ENCODE peak calls at places on chromosomes 7 and 10, in nine cellular contexts. One of them, this sample, is unnamed.

GRCh38 chr7:78080241-78080640 is 281.7 kb downstream of the PHTF2 start:
- DNase-seq in heart left ventricle: no peak
- DNase-seq in H7: no peak
- DNase-seq in activated CD4-positive, alpha-beta T cell treated with anti-CD3 and anti-CD28 coated beads, Interleukin-2, amount 50 U/mL, for 1 hour: no peak
- DNase-seq in progenitor cell of endocrine pancreas: no peak
- DNase-seq in GM12865: no peak
- DNase-seq in germinal center: no peak
- DNase-seq in stimulated activated CD4-positive, alpha-beta T cell treated with anti-CD3 and anti-CD28 coated beads, Interleukin-15, amount 100 ng/mL, for 48 hours: no peak
- DNase-seq in A172: no peak
- DNase-seq in this sample: no peak

GRCh38 chr10:117145019-117145418 is 6.9 kb upstream of the VAX1 start:
- DNase-seq in heart left ventricle: no peak
- DNase-seq in activated CD4-positive, alpha-beta T cell treated with anti-CD3 and anti-CD28 coated beads, Interleukin-2, amount 50 U/mL, for 1 hour: no peak
- DNase-seq in A172: no peak
- DNase-seq in germinal center: no peak
- DNase-seq in stimulated activated CD4-positive, alpha-beta T cell treated with anti-CD3 and anti-CD28 coated beads, Interleukin-15, amount 100 ng/mL, for 48 hours: no peak
- DNase-seq in H7: no peak
- DNase-seq in progenitor cell of endocrine pancreas: no peak
- DNase-seq in GM12865: no peak
- DNase-seq in this sample: no peak

GRCh38 chr10:117553815-117554172 is 11.2 kb downstream of the EMX2 start:
- DNase-seq in heart left ventricle: no peak
- DNase-seq in progenitor cell of endocrine pancreas: no peak
- DNase-seq in A172: no peak
- DNase-seq in germinal center: no peak
- DNase-seq in GM12865: no peak
- DNase-seq in activated CD4-positive, alpha-beta T cell treated with anti-CD3 and anti-CD28 coated beads, Interleukin-2, amount 50 U/mL, for 1 hour: no peak
- DNase-seq in stimulated activated CD4-positive, alpha-beta T cell treated with anti-CD3 and anti-CD28 coated beads, Interleukin-15, amount 100 ng/mL, for 48 hours: no peak
- DNase-seq in H7: no peak
- DNase-seq in this sample: peak; percentile 19

GRCh38 chr10:27661511-27662286 is 83.9 kb downstream of the MKX start:
- DNase-seq in A172: peak; percentile 79
- DNase-seq in stimulated activated CD4-positive, alpha-beta T cell treated with anti-CD3 and anti-CD28 coated beads, Interleukin-15, amount 100 ng/mL, for 48 hours: no peak
- DNase-seq in progenitor cell of endocrine pancreas: no peak
- DNase-seq in germinal center: no peak
- DNase-seq in activated CD4-positive, alpha-beta T cell treated with anti-CD3 and anti-CD28 coated beads, Interleukin-2, amount 50 U/mL, for 1 hour: no peak
- DNase-seq in GM12865: no peak
- DNase-seq in H7: no peak
- DNase-seq in heart left ventricle: no peak
- DNase-seq in this sample: no peak

GRCh38 chr7:79114875-79115274 is 338.6 kb downstream of the MAGI2 start:
- DNase-seq in H7: no peak
- DNase-seq in germinal center: no peak
- DNase-seq in heart left ventricle: no peak
- DNase-seq in progenitor cell of endocrine pancreas: no peak
- DNase-seq in GM12865: no peak
- DNase-seq in A172: no peak
- DNase-seq in activated CD4-positive, alpha-beta T cell treated with anti-CD3 and anti-CD28 coated beads, Interleukin-2, amount 50 U/mL, for 1 hour: no peak
- DNase-seq in stimulated activated CD4-positive, alpha-beta T cell treated with anti-CD3 and anti-CD28 coated beads, Interleukin-15, amount 100 ng/mL, for 48 hours: no peak
- DNase-seq in this sample: no peak

GRCh38 chr10:5692476-5693358 is 8.1 kb downstream of the TASOR2 start:
- DNase-seq in A172: no peak
- DNase-seq in activated CD4-positive, alpha-beta T cell treated with anti-CD3 and anti-CD28 coated beads, Interleukin-2, amount 50 U/mL, for 1 hour: peak; percentile 68
- DNase-seq in H7: peak; percentile 81
- DNase-seq in stimulated activated CD4-positive, alpha-beta T cell treated with anti-CD3 and anti-CD28 coated beads, Interleukin-15, amount 100 ng/mL, for 48 hours: peak; percentile 63
- DNase-seq in GM12865: peak; percentile 83
- DNase-seq in germinal center: peak; percentile 68
- DNase-seq in heart left ventricle: peak; percentile 67
- DNase-seq in progenitor cell of endocrine pancreas: peak; percentile 45
- DNase-seq in this sample: peak; percentile 83

GRCh38 chr7:127652333-127653248 is 597 bp downstream of the SND1 start:
- DNase-seq in A172: no peak
- DNase-seq in stimulated activated CD4-positive, alpha-beta T cell treated with anti-CD3 and anti-CD28 coated beads, Interleukin-15, amount 100 ng/mL, for 48 hours: no peak
- DNase-seq in activated CD4-positive, alpha-beta T cell treated with anti-CD3 and anti-CD28 coated beads, Interleukin-2, amount 50 U/mL, for 1 hour: no peak
- DNase-seq in H7: no peak
- DNase-seq in germinal center: no peak
- DNase-seq in progenitor cell of endocrine pancreas: no peak
- DNase-seq in GM12865: peak; percentile 41
- DNase-seq in heart left ventricle: no peak
- DNase-seq in this sample: peak; percentile 60

GRCh38 chr10:46542567-46543323 is 13.7 kb downstream of the GPRIN2 start:
- DNase-seq in heart left ventricle: peak; percentile 61
- DNase-seq in germinal center: no peak
- DNase-seq in A172: no peak
- DNase-seq in GM12865: no peak
- DNase-seq in progenitor cell of endocrine pancreas: no peak
- DNase-seq in H7: no peak
- DNase-seq in stimulated activated CD4-positive, alpha-beta T cell treated with anti-CD3 and anti-CD28 coated beads, Interleukin-15, amount 100 ng/mL, for 48 hours: no peak
- DNase-seq in activated CD4-positive, alpha-beta T cell treated with anti-CD3 and anti-CD28 coated beads, Interleukin-2, amount 50 U/mL, for 1 hour: no peak
- DNase-seq in this sample: no peak

GRCh38 chr7:45003789-45004188 is 3.8 kb downstream of the CCM2 start:
- DNase-seq in progenitor cell of endocrine pancreas: no peak
- DNase-seq in germinal center: no peak
- DNase-seq in activated CD4-positive, alpha-beta T cell treated with anti-CD3 and anti-CD28 coated beads, Interleukin-2, amount 50 U/mL, for 1 hour: no peak
- DNase-seq in GM12865: no peak
- DNase-seq in heart left ventricle: no peak
- DNase-seq in A172: no peak
- DNase-seq in H7: no peak
- DNase-seq in stimulated activated CD4-positive, alpha-beta T cell treated with anti-CD3 and anti-CD28 coated beads, Interleukin-15, amount 100 ng/mL, for 48 hours: no peak
- DNase-seq in this sample: no peak

GRCh38 chr10:12479924-12480323 is 130.6 kb downstream of the CAMK1D start:
- DNase-seq in progenitor cell of endocrine pancreas: no peak
- DNase-seq in GM12865: no peak
- DNase-seq in heart left ventricle: no peak
- DNase-seq in A172: no peak
- DNase-seq in activated CD4-positive, alpha-beta T cell treated with anti-CD3 and anti-CD28 coated beads, Interleukin-2, amount 50 U/mL, for 1 hour: no peak
- DNase-seq in H7: no peak
- DNase-seq in stimulated activated CD4-positive, alpha-beta T cell treated with anti-CD3 and anti-CD28 coated beads, Interleukin-15, amount 100 ng/mL, for 48 hours: no peak
- DNase-seq in germinal center: no peak
- DNase-seq in this sample: no peak

This sample was measured in mesendoderm.